ENCODE peak calls at places on chromosomes 13 and 19, in ten cellular contexts. M, K, H, V, D, Z, A, X, F and W are unnamed samples.

GRCh38 chr13:113082198-113083021 is 23.2 kb upstream of the F7 start:
- DNase-seq in M (no peak), K (no peak), H (no peak), V (no peak), D (no peak), Z (no peak), A (no peak), X (no peak), F (no peak), W (no peak)

GRCh38 chr13:50140742-50141659 is 125.8 kb downstream of the KCNRG start:
- DNase-seq in M (no peak), K (no peak), H (no peak), V (no peak), D (no peak), Z (no peak), A (no peak), X (no peak), F (no peak), W (no peak)

GRCh38 chr19:44228318-44228717 is 16.0 kb downstream of the ZNF227 start:
- DNase-seq in M (no peak), K (no peak), H (no peak), V (no peak), D (no peak), Z (no peak), A (no peak), X (no peak), F (no peak), W (no peak)

GRCh38 chr13:46728777-46729176 is 68.2 kb downstream of the ESD start:
- DNase-seq in M (no peak), K (no peak), H (no peak), V (peak; percentile 7), D (peak; percentile 24), Z (no peak), A (no peak), X (no peak), F (peak; percentile 76), W (no peak)

GRCh38 chr13:49791753-49792549 is 531 bp downstream of the KPNA3 start:
- DNase-seq in M (peak; percentile 41), K (peak; percentile 38), H (peak; percentile 44), V (peak; percentile 18), D (peak; percentile 41), Z (no peak), A (peak; percentile 52), X (peak; percentile 67), F (peak; percentile 69), W (peak; percentile 25)

GRCh38 chr19:45250216-45250831 is 747 bp upstream of the MARK4 start:
- DNase-seq in M (no peak), K (no peak), H (no peak), V (no peak), D (no peak), Z (no peak), A (no peak), X (peak; percentile 25), F (no peak), W (no peak)

GRCh38 chr19:8080832-8081231 is 28.3 kb downstream of the CCL25 start:
- DNase-seq in M (no peak), K (no peak), H (no peak), V (no peak), D (no peak), Z (no peak), A (no peak), X (no peak), F (no peak), W (no peak)

GRCh38 chr19:33888665-33889064 is 92.0 kb downstream of the KCTD15 start:
- DNase-seq in M (no peak), K (no peak), H (no peak), V (no peak), D (no peak), Z (no peak), A (no peak), X (no peak), F (no peak), W (no peak)

GRCh38 chr13:110246530-110246929 is 60.4 kb downstream of the COL4A1 start:
- DNase-seq in M (no peak), K (no peak), H (no peak), V (no peak), D (no peak), Z (no peak), A (no peak), X (no peak), F (peak; percentile 20), W (peak; percentile 70)

GRCh38 chr13:28820099-28821051 is at the start of gene MTUS2:
- DNase-seq in M (no peak), K (no peak), H (no peak), V (no peak), D (peak; percentile 11), Z (no peak), A (peak; percentile 8), X (peak; percentile 32), F (peak; percentile 23), W (no peak)

GRCh38 chr13:83810136-83810535 is 72.1 kb downstream of the SLITRK1 start:
- DNase-seq in M (no peak), K (no peak), H (no peak), V (no peak), D (no peak), Z (no peak), A (no peak), X (no peak), F (no peak), W (no peak)

GRCh38 chr19:49431330-49431749 is 6.2 kb downstream of the GFY start:
- DNase-seq in M (no peak), K (no peak), H (no peak), V (no peak), D (no peak), Z (no peak), A (peak; percentile 23), X (no peak), F (peak; percentile 39), W (peak; percentile 53)

GRCh38 chr19:7705387-7706187 is 3.7 kb upstream of the FCER2 start:
- DNase-seq in M (peak; percentile 79), K (no peak), H (peak; percentile 53), V (no peak), D (no peak), Z (no peak), A (peak; percentile 82), X (no peak), F (no peak), W (no peak)

GRCh38 chr13:110127986-110128511 is 178.9 kb downstream of the COL4A1 start:
- DNase-seq in M (no peak), K (peak; percentile 60), H (no peak), V (no peak), D (no peak), Z (no peak), A (no peak), X (no peak), F (peak; percentile 35), W (no peak)

GRCh38 chr19:35449347-35450043 is 1.4 kb downstream of the FFAR2 start:
- DNase-seq in M (no peak), K (no peak), H (no peak), V (no peak), D (no peak), Z (no peak), A (no peak), X (no peak), F (peak; percentile 12), W (no peak)

GRCh38 chr19:34733266-34733825 is 697 bp upstream of the ZNF181 start:
- DNase-seq in M (peak; percentile 42), K (no peak), H (no peak), V (no peak), D (peak; percentile 32), Z (peak; percentile 15), A (no peak), X (peak; percentile 42), F (peak; percentile 74), W (peak; percentile 37)

GRCh38 chr19:11479470-11480080 is 1.3 kb downstream of the ELAVL3 start:
- DNase-seq in M (no peak), K (no peak), H (peak; percentile 17), V (peak; percentile 76), D (peak; percentile 74), Z (no peak), A (no peak), X (peak; percentile 75), F (peak; percentile 86), W (peak; percentile 78)

GRCh38 chr13:74774252-74774651 is 640.0 kb upstream of the KLF12 start:
- DNase-seq in M (no peak), K (peak; percentile 74), H (no peak), V (no peak), D (no peak), Z (no peak), A (no peak), X (no peak), F (no peak), W (no peak)

GRCh38 chr13:24282256-24282655 is 27.1 kb upstream of the C1QTNF9 start:
- DNase-seq in M (no peak), K (no peak), H (no peak), V (no peak), D (no peak), Z (no peak), A (no peak), X (no peak), F (no peak), W (no peak)

GRCh38 chr13:106118050-106118449 is 417.4 kb downstream of the EFNB2 start:
- DNase-seq in M (no peak), K (no peak), H (no peak), V (no peak), D (no peak), Z (no peak), A (no peak), X (no peak), F (no peak), W (no peak)

GRCh38 chr19:55345101-55345817 is 5.6 kb downstream of the KMT5C start:
- DNase-seq in M (no peak), K (no peak), H (no peak), V (no peak), D (no peak), Z (no peak), A (no peak), X (no peak), F (no peak), W (no peak)

GRCh38 chr13:97456047-97456446 is 22.1 kb downstream of the RAP2A start:
- DNase-seq in M (no peak), K (no peak), H (no peak), V (no peak), D (no peak), Z (no peak), A (no peak), X (no peak), F (no peak), W (no peak)

GRCh38 chr19:6023085-6023682 is 45.2 kb upstream of the RANBP3 start:
- DNase-seq in M (no peak), K (peak; percentile 59), H (no peak), V (no peak), D (no peak), Z (no peak), A (no peak), X (no peak), F (no peak), W (no peak)

GRCh38 chr13:44932171-44932849 is 57.0 kb downstream of the NUFIP1 start:
- DNase-seq in M (no peak), K (no peak), H (no peak), V (no peak), D (no peak), Z (no peak), A (no peak), X (no peak), F (no peak), W (no peak)